ENCODE peak calls at places on chromosomes 6 and 20, in five cellular contexts. I is cardiac fibroblast, T is cardiac muscle cell, Y is psoas muscle, Q is dorsolateral prefrontal cortex. R is an unnamed sample.

GRCh38 chr6:130810307-130811030 is 16.7 kb upstream of the SMLR1 start:
- DNase-seq in I (peak; percentile 12), T (peak; percentile 10), Q (no peak), Y (no peak), R (no peak)

GRCh38 chr6:138115877-138116660 is 8.8 kb upstream of the PERP start:
- DNase-seq in Q (peak; percentile 66), T (peak; percentile 84), I (peak; percentile 82), Y (peak; percentile 66), R (no peak)

GRCh38 chr6:45434401-45434741 is 56.6 kb upstream of the SUPT3H start:
- DNase-seq in I (no peak), Q (no peak), T (no peak), Y (no peak), R (no peak)

GRCh38 chr6:149454405-149454848 is 30.4 kb downstream of the ZC3H12D start:
- DNase-seq in Q (peak; percentile 87), T (peak; percentile 99), I (peak; percentile 99), Y (peak; percentile 97), R (no peak)

GRCh38 chr6:411402-412145 is 20.0 kb downstream of the IRF4 start:
- DNase-seq in Y (no peak), I (no peak), T (no peak), Q (no peak), R (no peak)

GRCh38 chr20:40797425-40797824 is 108.4 kb upstream of the MAFB start:
- DNase-seq in Q (no peak), I (peak; percentile 28), Y (no peak), T (peak; percentile 29), R (no peak)

GRCh38 chr20:52484438-52484837 is 292.9 kb upstream of the ZFP64 start:
- DNase-seq in Y (no peak), T (no peak), I (no peak), Q (no peak), R (no peak)

GRCh38 chr6:45074423-45074822 is 253.7 kb upstream of the RUNX2 start:
- DNase-seq in T (peak; percentile 28), Q (no peak), I (no peak), Y (no peak), R (no peak)

DNA sequence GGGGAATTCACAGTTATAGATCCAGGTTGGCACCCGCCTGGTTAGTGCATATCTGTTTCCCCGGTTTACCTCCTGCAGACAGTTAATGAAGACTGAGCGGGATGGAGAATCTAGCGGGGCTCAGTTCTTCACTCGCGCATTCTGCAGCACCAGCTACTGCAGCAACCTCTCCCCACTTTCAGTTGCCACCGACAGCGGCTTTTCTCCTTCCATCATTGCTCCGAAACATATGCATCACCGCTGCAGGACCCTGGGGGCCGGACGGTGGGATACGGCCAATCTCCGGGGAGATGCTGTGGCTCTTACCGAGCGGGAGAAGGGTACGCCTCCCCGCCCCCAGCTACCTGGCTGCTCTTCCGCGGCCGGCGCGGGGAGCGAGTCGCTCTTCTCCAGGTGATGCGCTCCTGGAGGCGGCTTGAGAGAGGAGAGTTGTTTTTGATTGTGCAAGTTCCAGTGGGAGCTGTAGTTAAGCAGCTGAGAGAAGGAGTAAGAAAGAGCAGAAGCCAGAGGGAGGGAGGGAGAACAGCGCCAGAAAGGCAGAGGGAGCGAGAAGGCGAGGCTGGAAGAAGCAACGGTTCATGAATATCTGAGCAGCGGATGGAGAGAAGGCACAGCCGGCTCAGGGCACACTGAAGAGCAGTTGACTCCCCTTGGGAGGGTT is at the start of gene SGK1:
- DNase-seq in Q (peak; percentile 68), Y (no peak), T (peak; percentile 76), I (peak; percentile 72), R (peak; percentile 8)
- TF ChIP-seq CTCF in Q (no peak), Y (no peak), T (peak; percentile 17), I (no peak), R (no peak)

DNA sequence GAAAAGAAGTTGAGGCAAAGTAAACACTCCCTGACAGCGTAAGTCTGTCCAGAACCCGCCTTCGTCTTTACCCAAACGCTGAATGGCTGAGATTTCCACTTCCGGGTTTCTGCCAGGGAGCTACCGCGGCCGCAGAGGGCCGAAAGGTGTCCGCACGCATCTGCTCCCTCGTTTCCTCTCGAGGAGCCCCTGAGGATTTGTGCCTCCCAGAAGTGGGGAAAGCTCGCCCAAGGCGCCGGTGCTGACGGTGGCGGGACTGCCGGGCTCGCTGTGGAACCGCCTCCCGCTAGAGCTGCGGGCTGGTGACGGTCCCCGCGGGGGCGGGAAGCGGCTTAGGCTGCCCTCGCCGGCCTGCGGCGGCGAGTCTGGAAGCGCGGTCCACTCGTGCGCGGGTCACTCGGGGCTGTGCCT is 1760.2 kb upstream of the DEFB115 start:
- DNase-seq in T (peak; percentile 52), Q (no peak), I (peak; percentile 10), Y (peak; percentile 55), R (no peak)
- TF ChIP-seq CTCF in T (no peak), Q (no peak), I (no peak), Y (no peak), R (no peak)

DNA sequence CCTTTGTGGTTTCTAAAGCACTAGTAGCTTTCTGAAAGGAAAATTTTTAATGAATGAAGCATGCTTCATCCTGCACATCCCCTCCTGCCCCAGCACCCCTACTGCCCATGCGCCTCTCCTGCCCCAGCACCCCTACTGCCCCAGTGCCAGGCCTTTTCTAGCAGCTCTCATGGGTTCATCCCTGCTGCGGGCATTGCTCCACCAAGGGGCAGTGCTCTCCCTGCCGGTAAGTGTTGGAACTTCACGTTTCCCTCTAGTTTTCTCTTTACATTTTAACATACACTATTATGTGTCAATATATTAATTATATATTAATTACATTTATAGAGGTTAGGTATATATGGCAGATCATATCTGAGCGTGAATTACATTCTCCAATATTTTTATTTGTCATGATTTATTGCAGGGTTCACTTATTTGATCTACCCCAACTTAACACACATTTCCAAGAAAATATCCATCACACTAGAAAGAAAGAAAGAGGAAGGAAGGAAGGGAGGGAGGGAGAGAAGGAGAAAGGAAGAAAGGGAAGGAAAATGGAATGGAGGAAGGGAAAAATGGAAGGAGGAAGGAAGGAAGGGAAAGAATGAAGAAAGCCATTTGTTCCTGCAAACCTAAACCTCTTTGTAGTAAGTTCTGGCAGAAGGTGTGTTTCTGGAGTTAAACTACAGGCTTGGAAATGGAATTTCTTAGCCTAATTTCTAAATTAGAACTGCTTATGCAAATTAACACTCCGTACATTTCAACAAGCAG is 46.8 kb downstream of the CEP43 start:
- DNase-seq in I (no peak), Q (no peak), T (no peak), Y (no peak), R (no peak)
- TF ChIP-seq CTCF in I (no peak), Q (no peak), T (peak; percentile 12), Y (no peak), R (peak; percentile 16)

DNA sequence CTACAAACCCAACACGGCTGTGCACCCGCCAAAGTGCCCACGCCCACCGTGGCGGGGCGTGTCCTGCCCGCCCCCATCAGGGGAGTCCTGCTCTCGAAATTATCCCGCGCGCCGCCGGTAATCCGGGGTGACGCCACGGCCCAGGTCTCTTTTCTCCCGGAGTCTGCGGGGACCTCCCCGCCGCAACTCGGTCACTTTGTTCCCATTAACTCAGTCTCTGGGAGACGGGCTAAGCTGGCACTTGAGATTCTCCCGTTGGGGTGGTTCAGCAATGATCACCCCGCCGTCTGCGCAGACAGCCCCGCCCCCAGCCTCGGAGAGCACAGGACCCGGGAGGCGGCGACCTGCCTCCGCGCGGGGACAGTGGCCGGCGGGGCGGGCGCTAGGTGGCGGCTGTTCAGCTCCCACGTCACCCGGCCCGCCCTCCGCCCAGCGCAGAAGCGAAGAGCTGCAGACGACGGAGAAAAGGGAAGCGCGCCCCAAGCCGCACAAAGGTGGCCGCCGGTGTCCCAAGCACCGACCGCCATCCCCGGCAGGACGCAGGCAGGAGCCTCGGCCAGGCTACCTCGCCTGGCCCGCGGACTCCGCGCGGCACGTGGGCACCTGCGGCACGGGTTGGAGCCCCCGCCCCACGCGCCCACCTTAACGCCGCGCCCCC is 31.5 kb downstream of the SF3B5 start:
- DNase-seq in Q (peak; percentile 52), I (peak; percentile 7), Y (peak; percentile 89), T (peak; percentile 21), R (peak; percentile 67)
- TF ChIP-seq CTCF in Q (peak; percentile 9), I (no peak), Y (no peak), T (peak; percentile 9), R (peak; percentile 36)

GRCh38 chr6:161200610-161201201 is 73.2 kb downstream of the AGPAT4 start:
- DNase-seq in Y (no peak), T (no peak), Q (no peak), I (no peak), R (no peak)
- TF ChIP-seq CTCF in Y (no peak), T (peak; percentile 6), Q (no peak), I (no peak), R (peak; percentile 31)

DNA sequence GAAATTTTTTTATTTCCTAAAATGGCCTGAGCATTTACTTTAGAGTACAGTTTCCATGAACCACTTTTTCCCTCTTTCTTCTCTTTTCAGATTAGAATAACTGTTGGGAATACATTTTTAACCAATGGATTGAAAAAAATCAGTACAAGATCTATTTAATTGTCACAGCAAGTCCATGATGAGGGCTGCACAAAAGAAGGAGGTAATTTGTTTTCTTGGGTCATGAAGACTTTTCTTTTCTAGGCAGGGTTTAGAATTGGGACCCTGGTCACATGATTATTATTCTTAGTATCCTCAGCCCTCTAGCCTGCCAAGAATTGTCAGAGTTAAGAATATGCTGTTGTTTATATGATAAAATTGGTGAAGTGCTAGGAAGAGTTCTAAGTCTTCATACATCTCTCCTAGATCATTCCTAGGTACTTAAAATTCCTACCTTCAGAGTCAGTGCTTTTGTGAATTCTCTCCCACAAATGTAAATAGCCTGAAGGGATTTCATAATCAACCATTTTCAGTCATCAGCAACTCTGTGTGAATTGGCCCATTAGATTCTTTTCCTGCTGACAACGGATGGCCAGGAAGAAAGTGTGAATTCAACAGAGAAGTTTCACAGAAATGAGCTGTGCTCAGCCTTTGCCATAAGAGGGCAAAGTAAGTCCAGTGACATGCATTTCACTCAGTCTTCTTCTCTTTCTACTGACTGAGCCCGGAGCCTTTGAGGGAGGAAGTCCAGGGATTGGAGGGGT is 32.4 kb upstream of the TPBG start:
- DNase-seq in T (peak; percentile 42), I (peak; percentile 41), Q (no peak), Y (no peak), R (no peak)
- TF ChIP-seq CTCF in T (peak; percentile 29), I (peak; percentile 40), Q (no peak), Y (no peak), R (no peak)

GRCh38 chr6:154767419-154767818 is 34.2 kb downstream of the SCAF8 start:
- DNase-seq in Q (no peak), I (no peak), Y (no peak), T (no peak), R (no peak)
- TF ChIP-seq CTCF in Q (no peak), I (no peak), Y (no peak), T (no peak), R (no peak)

DNA sequence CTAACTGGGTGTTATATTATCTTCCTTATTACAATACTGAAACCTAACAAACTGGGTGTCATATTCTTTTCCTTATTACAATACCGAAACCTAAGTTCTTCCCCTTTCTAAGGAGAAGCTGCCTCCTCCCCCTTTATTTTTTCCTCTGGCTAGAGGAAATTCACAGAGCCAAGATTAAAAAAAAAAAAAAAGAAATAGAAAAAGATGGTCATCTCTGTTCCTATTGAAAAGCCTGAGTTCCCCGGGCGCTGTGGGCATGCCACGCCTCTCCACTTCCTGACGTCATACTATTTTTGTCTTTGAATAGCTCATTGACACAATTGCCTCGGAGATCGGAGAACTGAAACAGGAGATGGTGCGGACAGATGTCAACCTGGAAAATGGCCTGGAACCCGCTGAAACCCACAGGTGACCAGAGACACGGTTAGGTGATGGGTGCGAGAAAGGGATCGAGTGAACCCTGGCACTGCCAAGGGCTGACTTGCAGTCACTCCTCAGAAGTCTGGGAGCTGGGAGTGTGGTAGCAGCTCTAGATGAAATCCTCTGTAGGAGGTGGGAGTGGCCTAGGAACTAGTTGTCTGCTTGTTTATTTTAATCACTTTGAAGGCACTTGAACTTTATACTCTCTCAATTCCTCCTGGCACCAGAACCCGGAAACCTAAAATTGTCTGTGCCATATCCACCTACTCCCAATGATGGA is 82.2 kb upstream of the NAA20 start:
- DNase-seq in Y (peak; percentile 66), T (no peak), I (no peak), Q (peak; percentile 77), R (no peak)
- TF ChIP-seq CTCF in Y (no peak), T (no peak), I (no peak), Q (no peak), R (no peak)